ENCODE peak calls at places on chromosomes 2 and 18, in eight cellular contexts. One of them, this sample, is unnamed.

GRCh38 chr2:149799296-149799695 is 211.7 kb upstream of the MMADHC start:
- DNase-seq in HepG2: no peak
- DNase-seq in K562: no peak
- DNase-seq in transverse colon: no peak
- DNase-seq in ovary: no peak
- DNase-seq in esophagus muscularis mucosa: no peak
- DNase-seq in A549: peak
- DNase-seq in H1: no peak
- DNase-seq in this sample: no peak

GRCh38 chr2:57987835-57988573 is 58.6 kb upstream of the VRK2 start:
- DNase-seq in HepG2: no peak
- DNase-seq in K562: no peak
- DNase-seq in transverse colon: no peak
- DNase-seq in ovary: no peak
- DNase-seq in esophagus muscularis mucosa: no peak
- DNase-seq in A549: no peak
- DNase-seq in H1: no peak
- DNase-seq in this sample: no peak

GRCh38 chr2:150468350-150468960 is 19.0 kb downstream of the RND3 start:
- DNase-seq in HepG2: no peak
- DNase-seq in K562: no peak
- DNase-seq in transverse colon: no peak
- DNase-seq in ovary: no peak
- DNase-seq in esophagus muscularis mucosa: no peak
- DNase-seq in A549: no peak
- DNase-seq in H1: no peak
- DNase-seq in this sample: no peak

GRCh38 chr2:214038186-214038585 is 372.7 kb upstream of the VWC2L start:
- DNase-seq in HepG2: no peak
- DNase-seq in K562: no peak
- DNase-seq in transverse colon: no peak
- DNase-seq in ovary: no peak
- DNase-seq in esophagus muscularis mucosa: no peak
- DNase-seq in A549: no peak
- DNase-seq in H1: no peak
- DNase-seq in this sample: no peak

GRCh38 chr2:35973132-35973736 is 382.3 kb upstream of the CRIM1 start:
- DNase-seq in HepG2: peak
- DNase-seq in K562: no peak
- DNase-seq in transverse colon: no peak
- DNase-seq in ovary: no peak
- DNase-seq in esophagus muscularis mucosa: no peak
- DNase-seq in A549: peak
- DNase-seq in H1: no peak
- DNase-seq in this sample: no peak

GRCh38 chr18:58893388-58894099 is 28.9 kb downstream of the ZNF532 start:
- DNase-seq in HepG2: no peak
- DNase-seq in K562: no peak
- DNase-seq in transverse colon: no peak
- DNase-seq in ovary: no peak
- DNase-seq in esophagus muscularis mucosa: no peak
- DNase-seq in A549: no peak
- DNase-seq in H1: no peak
- DNase-seq in this sample: no peak

GRCh38 chr2:181394741-181395437 is 62.3 kb upstream of the ITGA4 start:
- DNase-seq in HepG2: no peak
- DNase-seq in K562: no peak
- DNase-seq in transverse colon: no peak
- DNase-seq in ovary: no peak
- DNase-seq in esophagus muscularis mucosa: no peak
- DNase-seq in A549: no peak
- DNase-seq in H1: no peak
- DNase-seq in this sample: no peak

GRCh38 chr2:166520604-166521003 is 26.6 kb upstream of the SCN7A start:
- DNase-seq in HepG2: no peak
- DNase-seq in K562: no peak
- DNase-seq in transverse colon: no peak
- DNase-seq in ovary: no peak
- DNase-seq in esophagus muscularis mucosa: no peak
- DNase-seq in A549: no peak
- DNase-seq in H1: no peak
- DNase-seq in this sample: no peak

GRCh38 chr2:23622966-23623665 is 238.1 kb downstream of the KLHL29 start:
- DNase-seq in HepG2: no peak
- DNase-seq in K562: no peak
- DNase-seq in transverse colon: no peak
- DNase-seq in ovary: no peak
- DNase-seq in esophagus muscularis mucosa: no peak
- DNase-seq in A549: no peak
- DNase-seq in H1: no peak
- DNase-seq in this sample: no peak

GRCh38 chr2:201939366-201939985 is 94.2 kb upstream of the FZD7 start:
- DNase-seq in HepG2: no peak
- DNase-seq in K562: no peak
- DNase-seq in transverse colon: no peak
- DNase-seq in ovary: peak
- DNase-seq in esophagus muscularis mucosa: no peak
- DNase-seq in A549: no peak
- DNase-seq in H1: no peak
- DNase-seq in this sample: no peak

GRCh38 chr2:151067658-151068369 is 193.8 kb downstream of the RBM43 start:
- DNase-seq in HepG2: no peak
- DNase-seq in K562: no peak
- DNase-seq in transverse colon: no peak
- DNase-seq in ovary: no peak
- DNase-seq in esophagus muscularis mucosa: no peak
- DNase-seq in A549: no peak
- DNase-seq in H1: no peak
- DNase-seq in this sample: no peak

GRCh38 chr2:187951470-187952218 is 340.0 kb upstream of the GULP1 start:
- DNase-seq in HepG2: no peak
- DNase-seq in K562: no peak
- DNase-seq in transverse colon: no peak
- DNase-seq in ovary: no peak
- DNase-seq in esophagus muscularis mucosa: no peak
- DNase-seq in A549: no peak
- DNase-seq in H1: no peak
- DNase-seq in this sample: no peak

GRCh38 chr2:231198291-231199173 is at the start of gene ARMC9:
- DNase-seq in HepG2: peak
- DNase-seq in K562: peak
- DNase-seq in transverse colon: peak
- DNase-seq in ovary: peak
- DNase-seq in esophagus muscularis mucosa: no peak
- DNase-seq in A549: peak
- DNase-seq in H1: no peak
- DNase-seq in this sample: peak

GRCh38 chr2:216632952-216633615 is at the start of gene IGFBP2:
- DNase-seq in HepG2: no peak
- DNase-seq in K562: no peak
- DNase-seq in transverse colon: peak
- DNase-seq in ovary: peak
- DNase-seq in esophagus muscularis mucosa: no peak
- DNase-seq in A549: peak
- DNase-seq in H1: no peak
- DNase-seq in this sample: no peak

GRCh38 chr2:120059483-120059882 is 46.6 kb downstream of the EPB41L5 start:
- DNase-seq in HepG2: no peak
- DNase-seq in K562: no peak
- DNase-seq in transverse colon: no peak
- DNase-seq in ovary: no peak
- DNase-seq in esophagus muscularis mucosa: no peak
- DNase-seq in A549: no peak
- DNase-seq in H1: no peak
- DNase-seq in this sample: no peak

GRCh38 chr2:121501070-121501469 is 29.6 kb upstream of the RNU4ATAC start:
- DNase-seq in HepG2: no peak
- DNase-seq in K562: no peak
- DNase-seq in transverse colon: no peak
- DNase-seq in ovary: no peak
- DNase-seq in esophagus muscularis mucosa: no peak
- DNase-seq in A549: no peak
- DNase-seq in H1: no peak
- DNase-seq in this sample: no peak

GRCh38 chr2:229910832-229911412 is 10.9 kb downstream of the TRIP12 start:
- DNase-seq in HepG2: peak
- DNase-seq in K562: peak
- DNase-seq in transverse colon: no peak
- DNase-seq in ovary: no peak
- DNase-seq in esophagus muscularis mucosa: no peak
- DNase-seq in A549: peak
- DNase-seq in H1: no peak
- DNase-seq in this sample: no peak

GRCh38 chr2:218622606-218623238 is 15.0 kb downstream of the PLCD4 start:
- DNase-seq in HepG2: no peak
- DNase-seq in K562: no peak
- DNase-seq in transverse colon: no peak
- DNase-seq in ovary: no peak
- DNase-seq in esophagus muscularis mucosa: no peak
- DNase-seq in A549: no peak
- DNase-seq in H1: no peak
- DNase-seq in this sample: no peak

GRCh38 chr2:178237488-178238143 is 43.3 kb downstream of the OSBPL6 start:
- DNase-seq in HepG2: no peak
- DNase-seq in K562: no peak
- DNase-seq in transverse colon: no peak
- DNase-seq in ovary: no peak
- DNase-seq in esophagus muscularis mucosa: no peak
- DNase-seq in A549: no peak
- DNase-seq in H1: no peak
- DNase-seq in this sample: no peak

GRCh38 chr2:191170773-191171172 is 20.0 kb upstream of the STAT4 start:
- DNase-seq in HepG2: no peak
- DNase-seq in K562: no peak
- DNase-seq in transverse colon: no peak
- DNase-seq in ovary: no peak
- DNase-seq in esophagus muscularis mucosa: no peak
- DNase-seq in A549: no peak
- DNase-seq in H1: no peak
- DNase-seq in this sample: no peak

GRCh38 chr2:204183608-204184007 is 247.0 kb downstream of the ICOS start:
- DNase-seq in HepG2: no peak
- DNase-seq in K562: no peak
- DNase-seq in transverse colon: no peak
- DNase-seq in ovary: no peak
- DNase-seq in esophagus muscularis mucosa: no peak
- DNase-seq in A549: no peak
- DNase-seq in H1: no peak
- DNase-seq in this sample: no peak

GRCh38 chr2:97715951-97716694 is 2.7 kb downstream of the ZAP70 start:
- DNase-seq in HepG2: no peak
- DNase-seq in K562: no peak
- DNase-seq in transverse colon: no peak
- DNase-seq in ovary: no peak
- DNase-seq in esophagus muscularis mucosa: no peak
- DNase-seq in A549: no peak
- DNase-seq in H1: no peak
- DNase-seq in this sample: peak

GRCh38 chr2:46493241-46493970 is 14.0 kb downstream of the TMEM247 start:
- DNase-seq in HepG2: no peak
- DNase-seq in K562: no peak
- DNase-seq in transverse colon: no peak
- DNase-seq in ovary: no peak
- DNase-seq in esophagus muscularis mucosa: no peak
- DNase-seq in A549: peak
- DNase-seq in H1: no peak
- DNase-seq in this sample: no peak

DNA sequence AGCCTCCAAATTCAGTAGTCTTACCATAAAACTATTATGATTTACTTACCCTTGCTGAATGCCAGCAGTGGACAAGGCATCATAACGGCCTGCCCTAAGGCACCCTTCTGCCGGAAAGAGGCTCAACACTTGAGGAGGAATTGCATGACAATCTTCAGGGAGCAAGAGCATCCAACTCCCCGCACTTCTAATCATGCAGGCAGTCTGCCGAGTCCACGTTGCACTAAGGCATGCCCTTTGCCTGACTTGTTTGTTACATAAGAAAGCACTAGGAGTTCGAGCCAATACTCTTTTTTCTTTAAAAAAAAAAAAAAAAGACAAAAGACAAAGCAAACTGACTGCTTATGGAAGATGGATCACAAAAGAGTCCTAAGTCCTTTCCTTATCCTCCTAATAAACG is 17.9 kb upstream of the SPTBN1 start:
- DNase-seq in HepG2: no peak
- DNase-seq in K562: no peak
- DNase-seq in transverse colon: no peak
- DNase-seq in ovary: peak
- DNase-seq in esophagus muscularis mucosa: peak
- DNase-seq in A549: no peak
- DNase-seq in H1: no peak
- DNase-seq in this sample: no peak
- TF ChIP-seq EP300 in HepG2: no peak
- TF ChIP-seq EP300 in K562: no peak
- TF ChIP-seq EP300 in transverse colon: no peak
- TF ChIP-seq EP300 in ovary: no peak
- TF ChIP-seq EP300 in esophagus muscularis mucosa: no peak
- TF ChIP-seq EP300 in A549: no peak
- TF ChIP-seq EP300 in H1: no peak
- TF ChIP-seq EP300 in this sample: no peak

GRCh38 chr18:78722959-78723706 is 256.5 kb upstream of the SALL3 start:
- DNase-seq in HepG2: no peak
- DNase-seq in K562: no peak
- DNase-seq in transverse colon: no peak
- DNase-seq in ovary: no peak
- DNase-seq in esophagus muscularis mucosa: no peak
- DNase-seq in A549: no peak
- DNase-seq in H1: no peak
- DNase-seq in this sample: peak
- TF ChIP-seq EP300 in HepG2: no peak
- TF ChIP-seq EP300 in K562: no peak
- TF ChIP-seq EP300 in transverse colon: no peak
- TF ChIP-seq EP300 in ovary: no peak
- TF ChIP-seq EP300 in esophagus muscularis mucosa: no peak
- TF ChIP-seq EP300 in A549: no peak
- TF ChIP-seq EP300 in H1: no peak
- TF ChIP-seq EP300 in this sample: no peak

GRCh38 chr2:183049420-183049819 is 11.2 kb upstream of the NCKAP1 start:
- DNase-seq in HepG2: no peak
- DNase-seq in K562: no peak
- DNase-seq in transverse colon: no peak
- DNase-seq in ovary: no peak
- DNase-seq in esophagus muscularis mucosa: no peak
- DNase-seq in A549: no peak
- DNase-seq in H1: no peak
- DNase-seq in this sample: no peak
- TF ChIP-seq EP300 in HepG2: no peak
- TF ChIP-seq EP300 in K562: no peak
- TF ChIP-seq EP300 in transverse colon: no peak
- TF ChIP-seq EP300 in ovary: no peak
- TF ChIP-seq EP300 in esophagus muscularis mucosa: no peak
- TF ChIP-seq EP300 in A549: no peak
- TF ChIP-seq EP300 in H1: no peak
- TF ChIP-seq EP300 in this sample: no peak

DNA sequence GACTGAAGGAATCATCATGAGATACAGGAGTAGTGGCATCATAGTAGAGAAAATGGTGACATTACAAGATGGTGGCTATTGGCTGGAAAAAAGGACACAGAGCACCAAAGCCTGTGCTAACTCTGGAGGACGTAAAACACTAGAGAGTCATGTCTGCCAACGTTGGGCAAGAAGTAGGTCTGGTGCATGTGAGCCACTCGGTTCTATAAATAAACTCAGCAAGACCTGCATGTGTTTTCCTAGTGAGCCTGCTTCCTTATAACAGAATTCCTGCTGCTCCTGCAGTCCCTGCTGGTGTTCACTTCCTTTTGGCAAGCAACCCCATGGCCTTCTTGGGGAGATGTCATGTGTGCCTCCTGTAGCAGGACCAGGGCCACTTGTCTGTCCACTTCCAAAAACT is 325.2 kb downstream of the OSR1 start:
- DNase-seq in HepG2: no peak
- DNase-seq in K562: no peak
- DNase-seq in transverse colon: no peak
- DNase-seq in ovary: no peak
- DNase-seq in esophagus muscularis mucosa: no peak
- DNase-seq in A549: no peak
- DNase-seq in H1: no peak
- DNase-seq in this sample: no peak
- TF ChIP-seq EP300 in HepG2: no peak
- TF ChIP-seq EP300 in K562: no peak
- TF ChIP-seq EP300 in transverse colon: no peak
- TF ChIP-seq EP300 in ovary: no peak
- TF ChIP-seq EP300 in esophagus muscularis mucosa: no peak
- TF ChIP-seq EP300 in A549: no peak
- TF ChIP-seq EP300 in H1: no peak
- TF ChIP-seq EP300 in this sample: no peak